ENCODE peak calls at places on chromosomes 5 and 9, in eight cellular contexts. B, W, Q, A, S, C, M and R are unnamed samples.

GRCh38 chr9:108759399-108759798 is 96.4 kb downstream of the ACTL7B start:
- DNase-seq in M (no peak), B (no peak), C (no peak), A (no peak), S (no peak), Q (no peak), W (no peak), R (no peak)

GRCh38 chr9:107137495-107138202 is 145.4 kb upstream of the RAD23B start:
- DNase-seq in C (peak), M (peak), S (no peak), W (peak), Q (no peak), B (peak), A (no peak), R (peak)

GRCh38 chr9:27188426-27188825 is 79.4 kb downstream of the TEK start:
- DNase-seq in Q (no peak), M (no peak), B (no peak), C (no peak), A (no peak), S (no peak), W (no peak), R (no peak)

GRCh38 chr5:36934740-36935356 is 58.3 kb downstream of the NIPBL start:
- DNase-seq in M (no peak), W (peak), A (no peak), S (no peak), C (no peak), B (no peak), Q (no peak), R (no peak)

GRCh38 chr5:157303667-157304327 is 37.9 kb downstream of the CYFIP2 start:
- DNase-seq in W (no peak), C (no peak), M (peak), Q (no peak), A (peak), S (no peak), B (no peak), R (peak)

GRCh38 chr5:171450423-171451246 is 31.2 kb downstream of the FGF18 start:
- DNase-seq in B (no peak), Q (no peak), M (peak), C (no peak), A (peak), S (no peak), W (peak), R (peak)

GRCh38 chr9:114484854-114485443 is 20.3 kb downstream of the WHRN start:
- DNase-seq in Q (no peak), S (peak), B (peak), A (no peak), W (no peak), M (peak), C (no peak), R (no peak)

GRCh38 chr5:38011641-38012188 is 171.9 kb upstream of the GDNF start:
- DNase-seq in M (no peak), W (no peak), C (no peak), B (no peak), A (no peak), Q (no peak), S (no peak), R (no peak)

GRCh38 chr5:181189363-181189961 is 15.5 kb downstream of the TRIM7 start:
- DNase-seq in W (peak), S (no peak), C (no peak), Q (no peak), A (no peak), M (no peak), B (no peak), R (peak)

GRCh38 chr5:94746731-94747124 is 128.3 kb downstream of the SLF1 start:
- DNase-seq in B (no peak), C (no peak), Q (no peak), M (no peak), S (peak), W (peak), A (no peak), R (no peak)

GRCh38 chr5:111422245-111422644 is 90.1 kb downstream of the STARD4 start:
- DNase-seq in W (no peak), M (no peak), S (no peak), B (no peak), Q (no peak), A (no peak), C (no peak), R (no peak)

GRCh38 chr5:43573058-43573457 is 16.2 kb upstream of the PAIP1 start:
- DNase-seq in W (peak), M (no peak), C (no peak), Q (no peak), B (no peak), S (no peak), A (no peak), R (no peak)

GRCh38 chr5:147751156-147751830 is 31.2 kb downstream of the JAKMIP2 start:
- DNase-seq in B (no peak), Q (no peak), M (no peak), S (no peak), C (no peak), W (no peak), A (no peak), R (no peak)

GRCh38 chr9:95506438-95506691 is 10.4 kb downstream of the PTCH1 start:
- DNase-seq in S (no peak), A (no peak), B (no peak), M (no peak), Q (no peak), C (peak), W (no peak), R (no peak)

GRCh38 chr5:58459276-58459859 is 518 bp downstream of the PLK2 start:
- DNase-seq in C (peak), B (no peak), Q (no peak), A (peak), S (no peak), W (peak), M (no peak), R (peak)

GRCh38 chr9:4755026-4755609 is 14.1 kb upstream of the AK3 start:
- DNase-seq in A (no peak), Q (no peak), C (no peak), B (no peak), W (no peak), M (no peak), S (no peak), R (no peak)

GRCh38 chr5:143008809-143009521 is 238.8 kb downstream of the ARHGAP26 start:
- DNase-seq in A (no peak), W (peak), M (no peak), Q (no peak), B (peak), S (peak), C (no peak), R (no peak)

GRCh38 chr9:131394464-131395026 is 659 bp downstream of the PRRC2B start:
- DNase-seq in Q (no peak), S (no peak), B (no peak), A (peak), C (no peak), W (peak), M (peak), R (peak)

GRCh38 chr5:112049738-112050137 is 292.7 kb upstream of the NREP start:
- DNase-seq in M (no peak), S (no peak), W (no peak), A (no peak), B (no peak), C (no peak), Q (no peak), R (no peak)

GRCh38 chr5:99675974-99676373 is 747.2 kb upstream of the CHD1 start:
- DNase-seq in Q (no peak), C (no peak), B (no peak), A (no peak), S (no peak), M (no peak), W (no peak), R (peak)
- TF ChIP-seq POLR2AphosphoS5 in Q (no peak), C (no peak), B (no peak), A (no peak), S (no peak), M (no peak), W (no peak), R (no peak)

GRCh38 chr5:141484499-141485304 is at the start of gene PCDHGC4:
- DNase-seq in Q (no peak), A (peak), M (no peak), B (no peak), S (no peak), W (peak), C (no peak), R (peak)
- TF ChIP-seq EZH2 in Q (no peak), A (peak), M (no peak), B (no peak), S (no peak), W (peak), C (no peak), R (no peak)

DNA sequence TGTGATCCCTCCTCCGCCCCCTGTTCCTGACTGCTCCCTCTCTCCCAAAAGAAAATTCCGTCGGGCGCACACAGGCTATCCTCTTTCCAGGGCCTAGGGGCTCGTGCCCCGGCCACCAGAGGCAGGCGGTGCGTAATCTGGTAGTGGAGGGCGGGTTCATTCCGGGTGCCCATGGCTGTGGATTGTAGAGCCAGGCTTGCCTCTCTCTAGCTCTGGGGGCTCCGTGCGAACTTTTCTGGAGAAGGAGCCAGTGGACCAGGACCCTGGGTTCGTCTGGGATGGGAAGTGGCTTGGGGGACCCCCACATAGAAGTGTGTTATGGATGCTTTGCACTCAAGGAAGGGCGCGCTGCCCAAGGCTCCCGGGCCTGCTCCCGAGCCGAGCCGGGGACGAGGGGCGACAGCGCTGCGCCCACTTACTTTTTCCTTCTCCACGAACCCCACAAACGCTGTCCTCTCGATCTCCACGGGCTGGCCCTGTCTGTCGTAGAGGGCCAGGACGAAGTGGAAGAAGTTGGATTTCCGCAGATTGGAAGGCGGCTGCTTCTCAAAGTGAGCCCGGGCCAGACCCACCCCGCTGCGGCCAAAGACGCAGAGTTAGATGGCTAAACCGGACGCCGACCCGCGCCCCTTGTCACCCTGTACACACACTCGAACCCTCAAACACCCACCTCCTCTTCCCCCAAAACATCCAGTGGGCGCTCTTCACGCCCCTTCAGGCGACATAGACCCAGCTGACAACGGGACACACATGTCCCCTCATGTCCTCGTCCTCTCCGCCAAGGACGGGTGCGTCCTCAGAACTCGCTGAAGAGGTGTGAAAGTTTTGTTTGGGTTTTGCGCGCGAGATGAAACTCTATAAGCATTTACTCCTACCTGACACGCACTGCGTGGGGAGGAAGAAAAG is 2.9 kb downstream of the EBF1 start:
- DNase-seq in M (no peak), W (no peak), C (no peak), A (no peak), S (no peak), B (no peak), Q (no peak), R (peak)
- H3K27ac ChIP-seq in M (no peak), W (no peak), C (no peak), A (no peak), S (peak), B (no peak), Q (no peak), R (no peak)

GRCh38 chr9:121844562-121844961 is 193.1 kb downstream of the DAB2IP start:
- DNase-seq in S (no peak), W (no peak), C (no peak), Q (no peak), B (no peak), M (no peak), A (no peak), R (no peak)

GRCh38 chr9:121842612-121842978 is 191.2 kb downstream of the DAB2IP start:
- DNase-seq in M (no peak), S (no peak), A (no peak), B (no peak), W (peak), C (peak), Q (no peak), R (no peak)

GRCh38 chr9:121841771-121842611 is 190.6 kb downstream of the DAB2IP start:
- DNase-seq in M (no peak), S (no peak), A (peak), B (no peak), W (no peak), Q (no peak), C (no peak), R (no peak)

GRCh38 chr9:121840838-121841760 is 189.7 kb downstream of the DAB2IP start:
- DNase-seq in W (no peak), A (peak), B (no peak), C (no peak), Q (no peak), M (no peak), S (no peak), R (no peak)

GRCh38 chr9:121844090-121844489 is 192.7 kb downstream of the DAB2IP start:
- DNase-seq in Q (no peak), S (no peak), C (no peak), B (no peak), A (no peak), W (peak), M (no peak), R (no peak)
- TF ChIP-seq POLR2AphosphoS5 in Q (no peak), S (no peak), C (no peak), B (no peak), A (no peak), W (no peak), M (no peak), R (no peak)

GRCh38 chr5:135031146-135031812 is 2.7 kb downstream of the PITX1 start:
- DNase-seq in A (peak), C (no peak), S (no peak), M (peak), Q (no peak), W (no peak), B (no peak), R (peak)
- TF ChIP-seq EZH2 in A (peak), C (no peak), S (no peak), M (no peak), Q (no peak), W (peak), B (no peak), R (peak)

GRCh38 chr9:16367605-16368424 is 502.7 kb downstream of the BNC2 start:
- DNase-seq in M (no peak), Q (no peak), W (no peak), C (no peak), S (no peak), A (no peak), B (no peak), R (no peak)

GRCh38 chr9:16369427-16369826 is 501.0 kb downstream of the BNC2 start:
- DNase-seq in B (no peak), Q (no peak), M (no peak), S (no peak), A (no peak), C (no peak), W (no peak), R (no peak)

GRCh38 chr9:16364347-16364746 is 506.1 kb downstream of the BNC2 start:
- DNase-seq in C (no peak), W (peak), M (no peak), B (no peak), A (no peak), S (no peak), Q (no peak), R (no peak)

GRCh38 chr9:16371306-16371705 is 499.2 kb downstream of the BNC2 start:
- DNase-seq in A (no peak), C (no peak), M (no peak), B (no peak), W (no peak), S (no peak), Q (no peak), R (no peak)

GRCh38 chr9:16368425-16369087 is 501.9 kb downstream of the BNC2 start:
- DNase-seq in S (no peak), B (no peak), M (no peak), A (no peak), Q (no peak), C (no peak), W (peak), R (no peak)
- H3K27ac ChIP-seq in S (no peak), B (no peak), M (no peak), A (no peak), Q (no peak), C (no peak), W (no peak), R (no peak)